ENCODE peak calls at places on chromosome 12, in six cellular contexts. P, D, Y, Q, E and L are unnamed samples.

GRCh38 chr12:117865505-117865904 is 103.3 kb downstream of the KSR2 start:
- DNase-seq in P (no peak), D (no peak), Y (no peak), E (no peak), Q (no peak), L (no peak)

GRCh38 chr12:57208946-57209282 is 7.7 kb upstream of the NXPH4 start:
- DNase-seq in Y (no peak), P (no peak), D (no peak), Q (no peak), E (no peak), L (no peak)

GRCh38 chr12:58883576-58884334 is 36.5 kb downstream of the LRIG3 start:
- DNase-seq in E (no peak), D (no peak), Q (no peak), Y (no peak), P (no peak), L (no peak)

GRCh38 chr12:76033116-76034001 is 1.8 kb upstream of the PHLDA1 start:
- DNase-seq in Q (no peak), E (no peak), P (no peak), D (no peak), Y (no peak), L (no peak)

GRCh38 chr12:121805171-121805687 is 1.4 kb downstream of the SETD1B start:
- DNase-seq in Q (no peak), D (peak; percentile 70), Y (no peak), E (peak; percentile 61), P (peak; percentile 28), L (no peak)

GRCh38 chr12:54958048-54958658 is 26.4 kb downstream of the TESPA1 start:
- DNase-seq in P (peak; percentile 13), E (no peak), Q (peak; percentile 16), Y (no peak), D (peak; percentile 75), L (peak; percentile 40)

GRCh38 chr12:49609875-49610154 is 4.4 kb upstream of the FAM186B start:
- DNase-seq in Q (no peak), Y (no peak), E (no peak), D (peak; percentile 26), P (no peak), L (no peak)

GRCh38 chr12:94140556-94140955 is 7.8 kb upstream of the PLXNC1 start:
- DNase-seq in P (no peak), Y (no peak), Q (peak; percentile 9), D (peak; percentile 51), E (peak; percentile 54), L (no peak)

GRCh38 chr12:25531502-25532052 is 21.5 kb downstream of the LMNTD1 start:
- DNase-seq in Y (no peak), D (no peak), Q (no peak), P (no peak), E (no peak), L (no peak)

GRCh38 chr12:3257411-3257810 is 180.2 kb downstream of the TSPAN9 start:
- DNase-seq in Y (no peak), D (no peak), E (no peak), Q (no peak), P (no peak), L (no peak)
- TF ChIP-seq POLR2A in Y (no peak), D (no peak), E (no peak), Q (no peak), P (no peak), L (no peak)

GRCh38 chr12:122967151-122967550 is 888 bp upstream of the ABCB9 start:
- DNase-seq in D (no peak), P (no peak), Y (no peak), Q (no peak), E (no peak), L (no peak)

GRCh38 chr12:122966743-122967058 is 438 bp upstream of the ABCB9 start:
- DNase-seq in P (no peak), Y (no peak), E (no peak), D (no peak), Q (no peak), L (no peak)

GRCh38 chr12:122965356-122965755 is 907 bp downstream of the ABCB9 start:
- DNase-seq in Q (peak; percentile 43), D (no peak), E (no peak), Y (no peak), P (no peak), L (no peak)

GRCh38 chr12:122964439-122965257 is 1.6 kb downstream of the ABCB9 start:
- DNase-seq in Q (peak; percentile 30), D (no peak), E (no peak), P (no peak), Y (no peak), L (no peak)

GRCh38 chr12:122965851-122966742 is at the start of gene ABCB9:
- DNase-seq in P (peak; percentile 95), E (peak; percentile 95), Q (peak; percentile 95), Y (no peak), D (peak; percentile 93), L (peak; percentile 97)
- TF ChIP-seq POLR2A in P (peak; percentile 83), E (no peak), Q (no peak), Y (peak; percentile 23), D (peak; percentile 85), L (peak; percentile 67)

GRCh38 chr12:116456683-116457082 is 102.5 kb upstream of the MAP1LC3B2 start:
- DNase-seq in Y (no peak), E (no peak), Q (peak; percentile 5), P (no peak), D (peak; percentile 52), L (no peak)

GRCh38 chr12:116456307-116456641 is 102.9 kb upstream of the MAP1LC3B2 start:
- DNase-seq in Y (no peak), Q (no peak), E (no peak), D (no peak), P (no peak), L (no peak)

GRCh38 chr12:116454076-116454475 is 105.1 kb upstream of the MAP1LC3B2 start:
- DNase-seq in P (no peak), D (no peak), Y (no peak), Q (no peak), E (no peak), L (no peak)

GRCh38 chr12:116455540-116456306 is 103.5 kb upstream of the MAP1LC3B2 start:
- DNase-seq in E (no peak), P (peak; percentile 53), Q (peak; percentile 51), D (peak; percentile 93), Y (peak; percentile 97), L (peak; percentile 62)

GRCh38 chr12:116454950-116455447 is 104.2 kb upstream of the MAP1LC3B2 start:
- DNase-seq in Q (no peak), Y (no peak), D (peak; percentile 91), P (peak; percentile 70), E (no peak), L (no peak)
- TF ChIP-seq POLR2A in Q (no peak), Y (no peak), D (no peak), P (no peak), E (no peak), L (no peak)

GRCh38 chr12:52870361-52871290 is 21.8 kb upstream of the KRT78 start:
- DNase-seq in D (peak; percentile 83), Y (no peak), Q (peak; percentile 68), P (peak; percentile 77), E (no peak), L (peak; percentile 56)
- TF ChIP-seq POLR2A in D (no peak), Y (no peak), Q (no peak), P (peak; percentile 22), E (no peak), L (no peak)

GRCh38 chr12:10695852-10696251 is 22.0 kb upstream of the STYK1 start:
- DNase-seq in Q (no peak), Y (no peak), D (no peak), E (no peak), P (no peak), L (no peak)
- TF ChIP-seq POLR2A in Q (no peak), Y (no peak), D (no peak), E (no peak), P (no peak), L (no peak)

GRCh38 chr12:114674201-114675047 is 9.6 kb downstream of the TBX3 start:
- DNase-seq in E (no peak), D (no peak), Y (no peak), P (no peak), Q (peak; percentile 11), L (no peak)
- TF ChIP-seq POLR2A in E (no peak), D (no peak), Y (no peak), P (no peak), Q (no peak), L (no peak)

GRCh38 chr12:104458645-104459555 is 2.2 kb downstream of the CHST11 start:
- DNase-seq in Y (no peak), E (no peak), Q (no peak), P (peak; percentile 47), D (no peak), L (no peak)

GRCh38 chr12:104456417-104456949 is at the start of gene CHST11:
- DNase-seq in D (peak; percentile 86), P (peak; percentile 84), Q (peak; percentile 73), E (peak; percentile 81), Y (no peak), L (peak; percentile 76)

GRCh38 chr12:104456950-104457745 is 400 bp downstream of the CHST11 start:
- DNase-seq in D (peak; percentile 88), Y (no peak), P (peak; percentile 36), E (peak; percentile 68), Q (peak; percentile 76), L (peak; percentile 74)

GRCh38 chr12:104459556-104459909 is 2.8 kb downstream of the CHST11 start:
- DNase-seq in P (no peak), Y (no peak), E (no peak), Q (no peak), D (no peak), L (no peak)

GRCh38 chr12:104457746-104458644 is 1.2 kb downstream of the CHST11 start:
- DNase-seq in D (peak; percentile 27), Q (peak; percentile 33), E (peak; percentile 61), Y (no peak), P (peak; percentile 30), L (peak; percentile 51)
- TF ChIP-seq POLR2A in D (no peak), Q (no peak), E (no peak), Y (no peak), P (no peak), L (no peak)

DNA sequence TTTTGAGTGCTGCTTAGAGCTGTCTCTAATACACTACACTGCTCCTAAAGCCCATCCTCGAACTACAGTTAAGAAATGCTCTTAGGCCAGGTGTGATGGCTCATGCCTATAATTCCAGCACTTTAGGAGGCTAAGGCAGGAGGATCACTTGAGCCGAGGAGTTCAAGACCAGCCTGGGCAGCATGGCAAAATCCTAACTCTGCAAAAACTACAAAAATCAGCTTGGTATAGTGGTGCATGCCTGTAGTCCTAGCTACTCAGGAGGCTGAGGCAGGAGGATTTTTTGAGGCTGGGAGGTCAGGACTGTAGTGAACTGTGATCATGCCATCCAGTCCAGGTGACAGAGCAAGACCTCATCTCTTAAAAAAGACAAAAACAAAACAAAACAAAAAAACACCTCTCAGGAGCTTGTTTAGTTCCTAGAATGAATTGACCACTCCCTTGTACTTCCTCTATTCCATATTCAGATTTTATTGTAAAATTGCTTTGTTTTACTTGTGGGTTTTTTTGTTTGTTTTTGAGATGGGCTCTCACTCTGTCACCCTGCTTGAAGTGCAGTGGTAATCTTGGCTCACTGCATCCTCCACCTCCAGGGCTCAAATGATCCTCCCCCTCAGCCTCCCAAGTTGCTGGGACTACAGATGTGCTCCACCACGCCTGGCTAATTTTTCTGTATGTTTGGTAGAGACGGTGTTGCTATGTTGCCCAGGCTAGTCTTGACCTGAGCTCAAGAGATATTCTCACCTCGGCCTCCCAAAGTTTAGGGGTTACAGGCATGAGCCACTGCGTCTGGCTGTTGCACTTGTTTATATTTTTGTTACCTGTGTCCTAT is 13.6 kb downstream of the MDM2 start:
- DNase-seq in Y (no peak), D (no peak), Q (no peak), P (no peak), E (no peak), L (no peak)
- TF ChIP-seq POLR2A in Y (no peak), D (no peak), Q (no peak), P (no peak), E (no peak), L (no peak)